ENCODE peak calls at places on chromosomes 6 and 20, in five cellular contexts. One of them, this sample, is unnamed.

GRCh38 chr20:59190509-59190908 is 26.9 kb downstream of the ZNF831 start:
- DNase-seq in pancreas: no peak
- DNase-seq in Peyer's patch: no peak
- DNase-seq in brain microvascular endothelial cell: no peak
- DNase-seq in lower lobe of right lung: no peak
- DNase-seq in this sample: no peak

GRCh38 chr6:127385668-127386385 is 42.4 kb upstream of the ECHDC1 start:
- DNase-seq in lower lobe of right lung: no peak
- DNase-seq in pancreas: no peak
- DNase-seq in brain microvascular endothelial cell: no peak
- DNase-seq in Peyer's patch: no peak
- DNase-seq in this sample: no peak

GRCh38 chr20:61353261-61353995 is 101.4 kb downstream of the CDH4 start:
- DNase-seq in Peyer's patch: no peak
- DNase-seq in pancreas: no peak
- DNase-seq in brain microvascular endothelial cell: no peak
- DNase-seq in lower lobe of right lung: no peak
- DNase-seq in this sample: no peak

GRCh38 chr6:122838060-122838780 is 49.2 kb downstream of the SMPDL3A start:
- DNase-seq in Peyer's patch: no peak
- DNase-seq in pancreas: no peak
- DNase-seq in lower lobe of right lung: no peak
- DNase-seq in brain microvascular endothelial cell: no peak
- DNase-seq in this sample: no peak

GRCh38 chr20:5118220-5119142 is 1.3 kb downstream of the PCNA start:
- DNase-seq in Peyer's patch: no peak
- DNase-seq in brain microvascular endothelial cell: no peak
- DNase-seq in pancreas: no peak
- DNase-seq in lower lobe of right lung: no peak
- DNase-seq in this sample: no peak

GRCh38 chr6:27332692-27333641 is 20.9 kb upstream of the POM121L2 start:
- DNase-seq in brain microvascular endothelial cell: peak; percentile 68
- DNase-seq in Peyer's patch: no peak
- DNase-seq in lower lobe of right lung: no peak
- DNase-seq in pancreas: no peak
- DNase-seq in this sample: peak; percentile 67

GRCh38 chr6:163883946-163884345 is 469.4 kb downstream of the QKI start:
- DNase-seq in Peyer's patch: no peak
- DNase-seq in brain microvascular endothelial cell: no peak
- DNase-seq in pancreas: no peak
- DNase-seq in lower lobe of right lung: no peak
- DNase-seq in this sample: no peak

GRCh38 chr20:61864481-61864880 is 201.2 kb downstream of the TAF4 start:
- DNase-seq in Peyer's patch: no peak
- DNase-seq in brain microvascular endothelial cell: no peak
- DNase-seq in lower lobe of right lung: no peak
- DNase-seq in pancreas: no peak
- DNase-seq in this sample: no peak

GRCh38 chr6:111764238-111765182 is 108.7 kb downstream of the FYN start:
- DNase-seq in brain microvascular endothelial cell: peak; percentile 42
- DNase-seq in pancreas: no peak
- DNase-seq in Peyer's patch: no peak
- DNase-seq in lower lobe of right lung: no peak
- DNase-seq in this sample: peak; percentile 70

GRCh38 chr6:128487055-128487454 is 33.3 kb downstream of the PTPRK start:
- DNase-seq in Peyer's patch: no peak
- DNase-seq in lower lobe of right lung: no peak
- DNase-seq in pancreas: no peak
- DNase-seq in brain microvascular endothelial cell: no peak
- DNase-seq in this sample: no peak

GRCh38 chr6:158611600-158612041 is 32.9 kb downstream of the DYNLT1 start:
- DNase-seq in lower lobe of right lung: no peak
- DNase-seq in brain microvascular endothelial cell: no peak
- DNase-seq in pancreas: no peak
- DNase-seq in Peyer's patch: peak; percentile 40
- DNase-seq in this sample: no peak

GRCh38 chr20:4220352-4220751 is 205.0 kb upstream of the RNF24 start:
- DNase-seq in lower lobe of right lung: no peak
- DNase-seq in pancreas: no peak
- DNase-seq in brain microvascular endothelial cell: no peak
- DNase-seq in Peyer's patch: no peak
- DNase-seq in this sample: no peak

GRCh38 chr20:10715035-10715434 is 41.2 kb upstream of the JAG1 start:
- DNase-seq in pancreas: no peak
- DNase-seq in lower lobe of right lung: no peak
- DNase-seq in Peyer's patch: no peak
- DNase-seq in brain microvascular endothelial cell: peak; percentile 68
- DNase-seq in this sample: no peak

GRCh38 chr6:91822581-91822980 is 1235.7 kb upstream of the MAP3K7 start:
- DNase-seq in pancreas: no peak
- DNase-seq in lower lobe of right lung: no peak
- DNase-seq in brain microvascular endothelial cell: no peak
- DNase-seq in Peyer's patch: no peak
- DNase-seq in this sample: no peak

GRCh38 chr6:12403201-12403826 is 113.2 kb downstream of the EDN1 start:
- DNase-seq in lower lobe of right lung: no peak
- DNase-seq in brain microvascular endothelial cell: peak; percentile 47
- DNase-seq in pancreas: no peak
- DNase-seq in Peyer's patch: no peak
- DNase-seq in this sample: no peak

GRCh38 chr6:84921891-84922290 is 157.5 kb upstream of the TBX18 start:
- DNase-seq in lower lobe of right lung: no peak
- DNase-seq in Peyer's patch: no peak
- DNase-seq in pancreas: no peak
- DNase-seq in brain microvascular endothelial cell: no peak
- DNase-seq in this sample: no peak

GRCh38 chr20:1423625-1424106 is 30.8 kb upstream of the FKBP1A start:
- DNase-seq in brain microvascular endothelial cell: peak; percentile 78
- DNase-seq in Peyer's patch: peak; percentile 67
- DNase-seq in pancreas: peak; percentile 46
- DNase-seq in lower lobe of right lung: peak; percentile 53
- DNase-seq in this sample: peak; percentile 37

GRCh38 chr20:54345301-54345724 is 130.1 kb upstream of the DOK5 start:
- DNase-seq in brain microvascular endothelial cell: peak; percentile 45
- DNase-seq in pancreas: no peak
- DNase-seq in Peyer's patch: no peak
- DNase-seq in lower lobe of right lung: no peak
- DNase-seq in this sample: no peak

GRCh38 chr6:52310932-52311331 is 26.4 kb upstream of the MCM3 start:
- DNase-seq in pancreas: no peak
- DNase-seq in lower lobe of right lung: no peak
- DNase-seq in brain microvascular endothelial cell: no peak
- DNase-seq in Peyer's patch: no peak
- DNase-seq in this sample: no peak

GRCh38 chr6:35488517-35488862 is 8.4 kb downstream of the TEAD3 start:
- DNase-seq in brain microvascular endothelial cell: no peak
- DNase-seq in Peyer's patch: no peak
- DNase-seq in pancreas: no peak
- DNase-seq in lower lobe of right lung: no peak
- DNase-seq in this sample: no peak

GRCh38 chr20:44467289-44467883 is 8.3 kb upstream of the TTPAL start:
- DNase-seq in lower lobe of right lung: no peak
- DNase-seq in Peyer's patch: no peak
- DNase-seq in pancreas: no peak
- DNase-seq in brain microvascular endothelial cell: peak; percentile 16
- DNase-seq in this sample: no peak

GRCh38 chr6:6631526-6632276 is 43.2 kb downstream of the LY86 start:
- DNase-seq in Peyer's patch: no peak
- DNase-seq in lower lobe of right lung: no peak
- DNase-seq in brain microvascular endothelial cell: no peak
- DNase-seq in pancreas: no peak
- DNase-seq in this sample: no peak

GRCh38 chr6:104633125-104633524 is 226.6 kb downstream of the HACE1 start:
- DNase-seq in Peyer's patch: no peak
- DNase-seq in lower lobe of right lung: no peak
- DNase-seq in brain microvascular endothelial cell: no peak
- DNase-seq in pancreas: no peak
- DNase-seq in this sample: no peak

GRCh38 chr6:25485820-25486559 is 166.0 kb upstream of the SCGN start:
- DNase-seq in brain microvascular endothelial cell: no peak
- DNase-seq in pancreas: peak; percentile 41
- DNase-seq in Peyer's patch: no peak
- DNase-seq in lower lobe of right lung: no peak
- DNase-seq in this sample: no peak

GRCh38 chr6:21354805-21355238 is 238.7 kb upstream of the SOX4 start:
- DNase-seq in lower lobe of right lung: no peak
- DNase-seq in brain microvascular endothelial cell: no peak
- DNase-seq in Peyer's patch: no peak
- DNase-seq in pancreas: no peak
- DNase-seq in this sample: no peak

GRCh38 chr6:10391799-10392198 is 23.1 kb downstream of the TFAP2A start:
- DNase-seq in pancreas: no peak
- DNase-seq in Peyer's patch: no peak
- DNase-seq in lower lobe of right lung: no peak
- DNase-seq in brain microvascular endothelial cell: no peak
- DNase-seq in this sample: no peak
- H3K27me3 ChIP-seq in pancreas: peaks cover 41% of the 10 kb centered on the region
- H3K27me3 ChIP-seq in Peyer's patch: no peaks in the 10 kb centered on the region
- H3K27me3 ChIP-seq in lower lobe of right lung: peaks cover 100% of the 10 kb centered on the region
- H3K27me3 ChIP-seq in brain microvascular endothelial cell: peaks cover 89% of the 10 kb centered on the region
- H3K27me3 ChIP-seq in this sample: peaks cover 50% of the 10 kb centered on the region

GRCh38 chr6:168221000-168221399 is 98.6 kb downstream of the DACT2 start:
- DNase-seq in Peyer's patch: no peak
- DNase-seq in brain microvascular endothelial cell: no peak
- DNase-seq in pancreas: no peak
- DNase-seq in lower lobe of right lung: no peak
- DNase-seq in this sample: no peak

GRCh38 chr6:168217216-168217879 is 102.2 kb downstream of the DACT2 start:
- DNase-seq in brain microvascular endothelial cell: no peak
- DNase-seq in lower lobe of right lung: no peak
- DNase-seq in Peyer's patch: no peak
- DNase-seq in pancreas: no peak
- DNase-seq in this sample: no peak

GRCh38 chr6:168217880-168218537 is 101.6 kb downstream of the DACT2 start:
- DNase-seq in brain microvascular endothelial cell: no peak
- DNase-seq in Peyer's patch: no peak
- DNase-seq in pancreas: no peak
- DNase-seq in lower lobe of right lung: no peak
- DNase-seq in this sample: no peak

GRCh38 chr6:168219804-168220203 is 99.8 kb downstream of the DACT2 start:
- DNase-seq in brain microvascular endothelial cell: no peak
- DNase-seq in Peyer's patch: no peak
- DNase-seq in lower lobe of right lung: no peak
- DNase-seq in pancreas: no peak
- DNase-seq in this sample: no peak

GRCh38 chr6:168219167-168219566 is 100.4 kb downstream of the DACT2 start:
- DNase-seq in lower lobe of right lung: no peak
- DNase-seq in pancreas: no peak
- DNase-seq in brain microvascular endothelial cell: peak; percentile 9
- DNase-seq in Peyer's patch: no peak
- DNase-seq in this sample: no peak
- H3K27me3 ChIP-seq in lower lobe of right lung: peaks cover 3% of the 10 kb centered on the region
- H3K27me3 ChIP-seq in pancreas: no peaks in the 10 kb centered on the region
- H3K27me3 ChIP-seq in brain microvascular endothelial cell: no peaks in the 10 kb centered on the region
- H3K27me3 ChIP-seq in Peyer's patch: no peaks in the 10 kb centered on the region
- H3K27me3 ChIP-seq in this sample: no peaks in the 10 kb centered on the region

DNA sequence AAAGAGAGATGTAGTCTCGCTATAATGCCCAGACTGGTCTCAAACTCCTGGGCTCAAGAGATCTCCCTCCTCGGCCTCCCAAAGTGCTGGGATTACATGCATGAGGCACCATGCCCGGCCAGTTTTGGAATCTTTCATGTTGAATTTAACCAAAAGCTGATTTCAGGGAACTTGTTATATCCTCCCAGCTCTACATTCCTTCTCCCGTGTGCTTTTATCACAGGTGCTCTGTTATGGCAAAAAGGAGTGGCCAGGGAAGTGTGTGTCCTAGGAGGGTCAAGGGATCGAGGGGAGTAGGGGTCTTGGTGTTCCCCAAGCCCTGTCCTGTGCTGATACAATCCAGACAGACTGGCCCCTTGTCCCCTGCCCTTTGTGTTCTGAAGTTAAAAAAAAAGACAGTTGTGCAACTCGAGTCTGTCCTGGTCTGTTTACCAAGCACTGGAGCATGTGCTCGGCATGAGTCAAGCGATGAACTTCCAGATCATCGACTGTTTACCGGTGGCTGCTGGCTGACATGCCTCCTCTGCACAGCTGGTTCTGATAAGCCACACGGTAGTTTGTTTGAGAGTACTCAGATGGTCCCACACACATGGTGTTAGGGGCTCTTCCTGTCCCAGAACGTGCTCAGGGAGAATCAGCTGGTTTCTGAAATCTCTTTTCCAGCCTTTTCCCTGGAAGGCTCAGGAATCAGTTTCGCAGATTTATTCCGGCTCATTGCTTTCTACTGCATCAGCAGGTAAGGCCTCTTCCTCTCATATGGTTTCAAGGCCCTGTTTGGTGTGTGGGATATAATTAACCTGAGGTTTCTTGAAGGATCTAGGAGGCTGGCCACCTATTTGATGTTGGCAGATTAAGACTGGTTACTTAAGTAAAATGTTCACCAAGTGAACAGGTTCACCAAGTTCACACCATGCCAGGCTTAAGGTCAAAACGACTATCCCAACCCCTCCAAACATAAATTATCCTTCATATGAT is 52.6 kb upstream of the NAA20 start:
- DNase-seq in lower lobe of right lung: peak; percentile 57
- DNase-seq in brain microvascular endothelial cell: peak; percentile 90
- DNase-seq in Peyer's patch: no peak
- DNase-seq in pancreas: peak; percentile 46
- DNase-seq in this sample: no peak
- H3K27me3 ChIP-seq in lower lobe of right lung: no peaks in the 10 kb centered on the region
- H3K27me3 ChIP-seq in brain microvascular endothelial cell: no peaks in the 10 kb centered on the region
- H3K27me3 ChIP-seq in Peyer's patch: no peaks in the 10 kb centered on the region
- H3K27me3 ChIP-seq in pancreas: no peaks in the 10 kb centered on the region
- H3K27me3 ChIP-seq in this sample: no peaks in the 10 kb centered on the region

GRCh38 chr20:62980380-62980960 is 26.3 kb downstream of the BHLHE23 start:
- DNase-seq in pancreas: no peak
- DNase-seq in Peyer's patch: no peak
- DNase-seq in lower lobe of right lung: no peak
- DNase-seq in brain microvascular endothelial cell: no peak
- DNase-seq in this sample: no peak

GRCh38 chr20:62982124-62983075 is 24.4 kb downstream of the BHLHE23 start:
- DNase-seq in pancreas: no peak
- DNase-seq in Peyer's patch: no peak
- DNase-seq in brain microvascular endothelial cell: no peak
- DNase-seq in lower lobe of right lung: no peak
- DNase-seq in this sample: no peak

GRCh38 chr20:62979310-62979709 is 26.8 kb downstream of the SLC17A9 start:
- DNase-seq in brain microvascular endothelial cell: no peak
- DNase-seq in Peyer's patch: no peak
- DNase-seq in pancreas: no peak
- DNase-seq in lower lobe of right lung: no peak
- DNase-seq in this sample: no peak

GRCh38 chr20:62979876-62980373 is 26.8 kb downstream of the BHLHE23 start:
- DNase-seq in brain microvascular endothelial cell: no peak
- DNase-seq in Peyer's patch: no peak
- DNase-seq in pancreas: no peak
- DNase-seq in lower lobe of right lung: no peak
- DNase-seq in this sample: no peak

DNA sequence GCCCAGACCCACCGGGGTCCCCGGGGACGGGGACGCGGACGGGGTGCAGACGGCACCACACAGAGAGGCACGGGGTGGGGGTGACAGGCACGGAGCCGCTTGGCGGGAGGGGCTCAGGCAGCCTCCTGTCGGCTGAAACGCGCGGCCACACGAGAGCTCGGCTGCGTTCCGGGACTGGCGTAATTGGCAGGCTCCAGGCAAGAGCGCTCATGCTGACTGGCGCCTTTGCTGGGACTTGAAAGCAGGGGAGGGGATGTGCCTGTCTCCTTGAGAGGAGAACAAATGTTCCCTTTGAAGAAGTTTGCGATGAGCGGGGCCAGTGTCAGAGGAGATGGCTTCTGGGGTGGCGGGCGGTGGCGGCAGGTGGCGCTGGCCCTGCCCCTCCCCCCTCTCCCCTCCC is 25.8 kb downstream of the BHLHE23 start:
- DNase-seq in Peyer's patch: no peak
- DNase-seq in pancreas: no peak
- DNase-seq in brain microvascular endothelial cell: no peak
- DNase-seq in lower lobe of right lung: no peak
- DNase-seq in this sample: peak; percentile 43
- H3K27me3 ChIP-seq in Peyer's patch: no peaks in the 10 kb centered on the region
- H3K27me3 ChIP-seq in pancreas: no peaks in the 10 kb centered on the region
- H3K27me3 ChIP-seq in brain microvascular endothelial cell: peaks cover 49% of the 10 kb centered on the region
- H3K27me3 ChIP-seq in lower lobe of right lung: peaks cover 84% of the 10 kb centered on the region
- H3K27me3 ChIP-seq in this sample: peaks cover 11% of the 10 kb centered on the region